ENCODE peak calls at places on chromosomes 11 and 22, in nine cellular contexts. U is breast epithelium, B is GM03348, N is brain microvascular endothelial cell, A is brain pericyte, S is islet precursor cell, Q is mesenchymal stem cell, O is type B pancreatic cell, R is thyroid gland. Z is an unnamed sample.

GRCh38 chr11:92180664-92181251 is 43.9 kb upstream of the FAT3 start:
- DNase-seq in U (no peak), B (peak; percentile 79), N (peak; percentile 73), A (no peak), S (no peak), Q (no peak), O (no peak), R (no peak), Z (no peak)

GRCh38 chr22:30742291-30743256 is 47.9 kb downstream of the OSBP2 start:
- DNase-seq in U (no peak), B (no peak), N (no peak), A (no peak), S (no peak), Q (no peak), O (no peak), R (no peak), Z (no peak)

GRCh38 chr11:69010964-69011623 is 2.0 kb downstream of the MRGPRF start:
- DNase-seq in U (no peak), B (peak; percentile 98), N (peak; percentile 46), A (no peak), S (peak; percentile 81), Q (peak; percentile 78), O (no peak), R (peak; percentile 55), Z (no peak)

GRCh38 chr22:36026741-36027140 is 1.9 kb downstream of the RBFOX2 start:
- DNase-seq in U (no peak), B (peak; percentile 36), N (no peak), A (no peak), S (peak; percentile 62), Q (peak; percentile 71), O (no peak), R (peak; percentile 14), Z (no peak)

GRCh38 chr11:83827940-83828554 is 541.9 kb upstream of the CCDC90B start:
- DNase-seq in U (no peak), B (peak; percentile 50), N (peak; percentile 35), A (no peak), S (no peak), Q (peak; percentile 61), O (no peak), R (no peak), Z (no peak)

GRCh38 chr22:22552630-22553029 is 6.4 kb downstream of the PRAME start:
- DNase-seq in U (no peak), B (no peak), N (no peak), A (no peak), S (peak; percentile 86), Q (no peak), O (no peak), R (no peak), Z (no peak)

GRCh38 chr11:120750647-120751419 is 239.3 kb downstream of the GRIK4 start:
- DNase-seq in U (no peak), B (no peak), N (no peak), A (no peak), S (no peak), Q (no peak), O (no peak), R (no peak), Z (no peak)

GRCh38 chr11:9756461-9756860 is 92.6 kb downstream of the SWAP70 start:
- DNase-seq in U (no peak), B (no peak), N (no peak), A (no peak), S (peak; percentile 65), Q (no peak), O (no peak), R (peak; percentile 54), Z (no peak)

GRCh38 chr11:78189851-78190250 is 1.1 kb downstream of the USP35 start:
- DNase-seq in U (no peak), B (no peak), N (no peak), A (no peak), S (no peak), Q (no peak), O (no peak), R (no peak), Z (no peak)

Z was measured in immature natural killer cell.